ENCODE peak calls at places on chromosomes 5 and 9, in eight cellular contexts. J, L, W, V, X, O, S and N are unnamed samples.

GRCh38 chr9:137021979-137022619 is 5.9 kb downstream of the ABCA2 start:
- DNase-seq in X (no peak), W (no peak), O (peak), J (peak), V (peak), L (no peak), S (peak), N (no peak)

GRCh38 chr5:25500635-25501034 is 855.9 kb upstream of the CDH10 start:
- DNase-seq in J (no peak), X (no peak), O (no peak), S (no peak), W (no peak), L (no peak), V (no peak), N (no peak)

GRCh38 chr5:15002791-15003190 is 131.2 kb upstream of the ANKH start:
- DNase-seq in V (peak), O (peak), L (no peak), S (no peak), J (no peak), X (no peak), W (no peak), N (no peak)

GRCh38 chr5:150945501-150945900 is 40.7 kb upstream of the ZNF300 start:
- DNase-seq in L (no peak), W (no peak), J (no peak), V (peak), X (no peak), S (no peak), O (peak), N (no peak)

GRCh38 chr9:23372703-23373102 is 453.3 kb downstream of the ELAVL2 start:
- DNase-seq in X (no peak), V (no peak), O (no peak), J (no peak), W (no peak), S (no peak), L (no peak), N (no peak)

GRCh38 chr5:1448511-1449011 is 3.3 kb upstream of the SLC6A3 start:
- DNase-seq in J (no peak), W (no peak), V (no peak), S (peak), O (no peak), L (no peak), X (no peak), N (no peak)

GRCh38 chr5:163659568-163659902 is 154.1 kb downstream of the MAT2B start:
- DNase-seq in W (no peak), V (no peak), S (no peak), O (no peak), J (no peak), L (no peak), X (no peak), N (no peak)

GRCh38 chr9:89602978-89603628 is 1.7 kb upstream of the GADD45G start:
- DNase-seq in J (peak), L (peak), S (peak), O (peak), W (peak), X (peak), V (peak), N (no peak)

GRCh38 chr5:141476132-141476909 is 555 bp downstream of the PCDHGC3 start:
- DNase-seq in X (peak), W (peak), S (peak), J (no peak), O (peak), L (peak), V (peak), N (peak)

GRCh38 chr9:20322212-20322611 is 300.1 kb downstream of the MLLT3 start:
- DNase-seq in V (no peak), X (no peak), L (no peak), J (no peak), O (no peak), W (no peak), S (no peak), N (no peak)